ENCODE peak calls at places on chromosomes 13 and 19, in nine cellular contexts. B is astrocyte; V is stimulated activated naive CD4-positive, alpha-beta T cell treated with Interleukin-2 at 50 U/mL for 16 hours; K is NCI-H524 treated with DMSO at 0.1 percent for 48 hours; R is occipital lobe; Y is WTC11; T is NCI-H345; F is HT1080; X is AG04450. G is an unnamed sample.

GRCh38 chr19:18473003-18473705 is 35.2 kb upstream of the ISYNA1 start:
- DNase-seq in B (no peak), V (no peak), K (no peak), R (no peak), Y (no peak), T (no peak), F (no peak), X (no peak), G (no peak)

GRCh38 chr13:39542361-39542760 is 60.6 kb downstream of the LHFPL6 start:
- DNase-seq in B (no peak), V (no peak), K (no peak), R (no peak), Y (no peak), T (no peak), F (no peak), X (no peak), G (no peak)

GRCh38 chr19:35908010-35908441 is at the start of gene TYROBP:
- DNase-seq in B (no peak), V (no peak), K (no peak), R (no peak), Y (no peak), T (no peak), F (no peak), X (no peak), G (no peak)

GRCh38 chr13:33441015-33441414 is 155.5 kb upstream of the STARD13 start:
- DNase-seq in B (no peak), V (no peak), K (no peak), R (no peak), Y (peak), T (peak), F (peak), X (no peak), G (no peak)

GRCh38 chr19:46629546-46630025 is 4.7 kb upstream of the PTGIR start:
- DNase-seq in B (no peak), V (no peak), K (no peak), R (no peak), Y (no peak), T (no peak), F (no peak), X (no peak), G (peak)

GRCh38 chr19:45475537-45476348 is 7.9 kb downstream of the FOSB start:
- DNase-seq in B (no peak), V (no peak), K (no peak), R (no peak), Y (no peak), T (no peak), F (no peak), X (no peak), G (no peak)

GRCh38 chr19:18304496-18305312 is 18.2 kb downstream of the LSM4 start:
- DNase-seq in B (peak), V (peak), K (no peak), R (peak), Y (peak), T (no peak), F (peak), X (no peak), G (peak)

GRCh38 chr13:34001357-34001756 is 183.4 kb downstream of the RFC3 start:
- DNase-seq in B (no peak), V (no peak), K (no peak), R (no peak), Y (no peak), T (no peak), F (no peak), X (no peak), G (no peak)

GRCh38 chr13:41900918-41901317 is 60.0 kb downstream of the VWA8 start:
- DNase-seq in B (no peak), V (no peak), K (no peak), R (no peak), Y (no peak), T (no peak), F (peak), X (no peak), G (no peak)

GRCh38 chr19:1725100-1726064 is 27.9 kb upstream of the ONECUT3 start:
- DNase-seq in B (no peak), V (peak), K (no peak), R (peak), Y (peak), T (peak), F (no peak), X (no peak), G (peak)

GRCh38 chr13:74026753-74027152 is 107.5 kb downstream of the KLF12 start:
- DNase-seq in B (peak), V (peak), K (no peak), R (no peak), Y (peak), T (no peak), F (peak), X (no peak), G (peak)

GRCh38 chr13:23626730-23627129 is 56.5 kb downstream of the TNFRSF19 start:
- DNase-seq in B (no peak), V (no peak), K (no peak), R (no peak), Y (no peak), T (no peak), F (no peak), X (no peak), G (no peak)

GRCh38 chr19:38977445-38978314 is 2.1 kb upstream of the FBXO17 start:
- DNase-seq in B (peak), V (peak), K (no peak), R (no peak), Y (no peak), T (no peak), F (peak), X (no peak), G (no peak)

GRCh38 chr13:73702419-73703071 is 431.7 kb downstream of the KLF12 start:
- DNase-seq in B (no peak), V (peak), K (no peak), R (no peak), Y (no peak), T (no peak), F (no peak), X (no peak), G (no peak)

GRCh38 chr13:34340534-34340933 is 522.6 kb downstream of the RFC3 start:
- DNase-seq in B (no peak), V (no peak), K (no peak), R (no peak), Y (no peak), T (no peak), F (peak), X (no peak), G (peak)

GRCh38 chr19:54204767-54205468 is 4.3 kb downstream of the RPS9 start:
- DNase-seq in B (no peak), V (no peak), K (no peak), R (no peak), Y (no peak), T (no peak), F (no peak), X (no peak), G (no peak)